ENCODE peak calls at places on chromosomes 16 and 17, in five cellular contexts. K, S, Z, L and Q are unnamed samples.

GRCh38 chr17:16506188-16506587 is 14.2 kb upstream of the LRRC75A start:
- DNase-seq in K (no peak), S (no peak), Z (no peak), L (no peak), Q (no peak)

GRCh38 chr16:90044111-90044551 is 24.9 kb upstream of the DBNDD1 start:
- DNase-seq in K (peak), S (peak), Z (no peak), L (peak), Q (no peak)

GRCh38 chr17:40707720-40708119 is 4.2 kb upstream of the KRT24 start:
- DNase-seq in K (peak), S (no peak), Z (peak), L (peak), Q (no peak)

GRCh38 chr16:1770328-1771071 is 843 bp downstream of the NME3 start:
- DNase-seq in K (peak), S (peak), Z (no peak), L (peak), Q (peak)

GRCh38 chr17:63282455-63282854 is 163.7 kb downstream of the CYB561 start:
- DNase-seq in K (no peak), S (no peak), Z (no peak), L (no peak), Q (no peak)

GRCh38 chr17:47956818-47957590 is 679 bp downstream of the PRR15L start:
- DNase-seq in K (no peak), S (no peak), Z (no peak), L (peak), Q (no peak)

GRCh38 chr17:77332981-77333685 is 192.4 kb downstream of the SEC14L1 start:
- DNase-seq in K (no peak), S (peak), Z (no peak), L (peak), Q (no peak)

GRCh38 chr17:73902416-73903181 is 258.4 kb upstream of the SDK2 start:
- DNase-seq in K (no peak), S (no peak), Z (peak), L (no peak), Q (peak)

GRCh38 chr17:17780941-17781590 is 55.7 kb downstream of the SREBF1 start:
- DNase-seq in K (peak), S (peak), Z (peak), L (no peak), Q (peak)

GRCh38 chr17:40071720-40072480 is 9.1 kb downstream of the THRA start:
- DNase-seq in K (peak), S (peak), Z (no peak), L (peak), Q (no peak)

GRCh38 chr17:81685108-81685507 is 1.3 kb downstream of the HGS start:
- DNase-seq in K (no peak), S (no peak), Z (no peak), L (peak), Q (no peak)

GRCh38 chr17:50840311-50840851 is 5.0 kb downstream of the WFIKKN2 start:
- DNase-seq in K (no peak), S (no peak), Z (no peak), L (no peak), Q (no peak)

GRCh38 chr17:50163846-50164696 is 1.7 kb upstream of the SGCA start:
- DNase-seq in K (no peak), S (no peak), Z (no peak), L (no peak), Q (no peak)

GRCh38 chr17:81233811-81234505 is 4.9 kb downstream of the TEPSIN start:
- DNase-seq in K (no peak), S (no peak), Z (no peak), L (no peak), Q (no peak)

GRCh38 chr16:51497541-51498211 is 346.6 kb upstream of the SALL1 start:
- DNase-seq in K (no peak), S (no peak), Z (no peak), L (no peak), Q (no peak)

GRCh38 chr17:67500677-67501300 is 123.7 kb downstream of the PITPNC1 start:
- DNase-seq in K (no peak), S (no peak), Z (no peak), L (no peak), Q (no peak)

GRCh38 chr16:57178793-57179212 is 7.0 kb downstream of the PSME3IP1 start:
- DNase-seq in K (no peak), S (no peak), Z (no peak), L (no peak), Q (no peak)

GRCh38 chr17:17877548-17878358 is 41.0 kb upstream of the SREBF1 start:
- DNase-seq in K (no peak), S (peak), Z (no peak), L (no peak), Q (peak)

DNA sequence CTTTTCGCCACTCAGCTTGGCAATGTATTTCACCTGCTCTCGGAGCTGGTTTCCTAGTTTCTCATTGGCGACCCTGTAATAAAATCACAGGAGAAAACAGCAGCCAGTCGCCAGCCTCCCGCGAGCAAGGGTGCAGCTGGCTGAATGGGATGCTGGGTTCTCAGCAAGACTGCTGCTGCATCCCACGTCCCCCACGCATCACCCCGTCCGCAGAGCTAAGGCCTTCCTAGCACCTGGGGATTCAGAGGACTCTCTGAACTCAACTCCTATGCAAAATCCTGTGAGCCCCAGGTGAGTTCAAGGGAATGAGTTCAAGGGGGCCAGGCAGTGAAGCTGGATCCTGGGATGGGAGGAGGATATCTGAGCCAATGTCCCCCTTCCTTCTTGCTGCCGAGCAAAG is 29.3 kb downstream of the DHX38 start:
- DNase-seq in K (no peak), S (no peak), Z (no peak), L (no peak), Q (no peak)
- TF ChIP-seq CTCF in K (no peak), S (no peak), Z (no peak), L (no peak), Q (no peak)

GRCh38 chr16:3149630-3150345 is 15.0 kb downstream of the ZNF213 start:
- DNase-seq in K (peak), S (peak), Z (peak), L (peak), Q (peak)
- TF ChIP-seq CTCF in K (peak), S (no peak), Z (no peak), L (peak), Q (peak)

DNA sequence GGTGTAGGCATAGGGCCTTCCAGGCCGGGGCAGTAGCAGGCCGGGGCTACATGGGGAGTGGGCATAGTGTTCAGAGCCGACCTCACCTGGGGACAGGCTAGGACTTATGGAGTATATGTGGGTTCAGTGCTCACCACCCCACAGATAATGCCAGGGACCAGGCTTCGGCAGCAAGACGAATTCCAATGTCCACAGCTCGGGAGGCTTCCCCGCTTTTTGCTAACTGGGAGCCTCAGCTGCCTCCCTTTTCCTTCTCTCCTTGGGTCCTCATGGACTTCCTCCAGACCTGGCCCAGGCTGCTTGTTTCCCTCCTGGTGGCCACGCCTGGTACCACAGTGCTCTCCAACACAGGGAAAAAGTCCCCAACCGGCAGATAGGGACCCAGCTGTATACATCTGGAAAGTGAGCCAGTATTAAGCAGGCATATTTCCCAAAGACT is 20.1 kb upstream of the SLC46A1 start:
- DNase-seq in K (peak), S (peak), Z (peak), L (peak), Q (peak)
- TF ChIP-seq CTCF in K (no peak), S (peak), Z (peak), L (peak), Q (peak)

DNA sequence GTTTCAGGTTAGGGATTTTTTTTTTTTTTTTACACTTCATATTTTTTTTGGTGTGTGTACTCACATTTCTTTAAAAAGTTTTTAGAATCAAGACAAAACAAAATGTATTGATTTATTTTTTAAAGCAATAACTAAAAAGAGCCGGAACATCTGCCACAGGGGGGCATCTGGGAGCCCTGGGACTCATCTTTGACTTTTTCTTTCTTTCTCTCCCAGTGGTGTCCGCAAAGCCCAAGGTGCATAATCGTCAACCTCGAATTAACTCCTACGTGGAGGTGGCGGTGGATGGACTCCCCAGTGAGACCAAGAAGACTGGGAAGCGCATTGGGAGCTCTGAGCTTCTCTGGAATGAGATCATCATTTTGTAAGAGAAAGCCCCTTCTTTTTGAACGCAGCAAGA is 36.3 kb downstream of the WWP2 start:
- DNase-seq in K (no peak), S (no peak), Z (no peak), L (no peak), Q (no peak)
- TF ChIP-seq CTCF in K (peak), S (no peak), Z (no peak), L (no peak), Q (peak)

GRCh38 chr16:75491876-75492275 is 3.4 kb downstream of the CHST6 start:
- DNase-seq in K (peak), S (no peak), Z (no peak), L (no peak), Q (no peak)
- TF ChIP-seq CTCF in K (no peak), S (no peak), Z (no peak), L (peak), Q (no peak)

DNA sequence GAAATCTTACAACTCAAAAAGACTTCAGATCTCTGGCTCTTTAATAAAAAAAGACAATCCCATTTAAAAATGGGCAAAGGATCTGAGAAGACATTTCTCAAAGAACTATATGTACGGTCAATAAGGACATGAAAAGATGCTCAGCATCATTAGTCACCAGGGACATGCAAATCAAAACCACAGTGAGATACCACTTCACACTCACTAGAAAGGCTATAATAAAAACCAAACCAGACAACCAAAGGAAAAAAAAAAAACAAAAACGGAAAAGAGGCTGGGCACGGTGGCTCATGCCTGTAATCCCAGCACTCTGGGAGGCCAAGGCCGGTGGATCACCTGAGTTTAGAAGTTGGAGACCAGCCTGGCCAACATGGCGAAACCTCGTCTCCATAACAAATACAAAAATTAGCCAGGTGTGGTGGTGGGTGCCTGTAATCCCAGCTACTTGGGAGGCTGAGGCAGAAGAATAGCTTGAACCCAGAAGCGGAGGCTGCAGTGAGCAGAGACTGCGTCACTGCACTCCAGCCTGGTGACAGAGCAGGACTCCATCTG is 1.7 kb upstream of the NPIPB7 start:
- DNase-seq in K (no peak), S (no peak), Z (no peak), L (no peak), Q (no peak)
- TF ChIP-seq CTCF in K (no peak), S (no peak), Z (no peak), L (no peak), Q (no peak)